ENCODE peak calls at places on chromosomes 1 and 21, in eight cellular contexts. One of them, this sample, is unnamed.

GRCh38 chr1:201511925-201512539 is 5.1 kb upstream of the CSRP1 start:
- DNase-seq in stomach: peak
- DNase-seq in breast epithelium: peak
- DNase-seq in H1: no peak
- DNase-seq in upper lobe of left lung: peak
- DNase-seq in endothelial cell of umbilical vein: peak
- DNase-seq in HCT116: no peak
- DNase-seq in GM12892: peak
- DNase-seq in this sample: no peak

GRCh38 chr1:236421850-236422516 is 27.9 kb downstream of the EDARADD start:
- DNase-seq in stomach: no peak
- DNase-seq in breast epithelium: no peak
- DNase-seq in H1: no peak
- DNase-seq in upper lobe of left lung: no peak
- DNase-seq in endothelial cell of umbilical vein: no peak
- DNase-seq in HCT116: no peak
- DNase-seq in GM12892: no peak
- DNase-seq in this sample: no peak

GRCh38 chr1:184242507-184242943 is 144.3 kb upstream of the C1orf21 start:
- DNase-seq in stomach: no peak
- DNase-seq in breast epithelium: no peak
- DNase-seq in H1: no peak
- DNase-seq in upper lobe of left lung: no peak
- DNase-seq in endothelial cell of umbilical vein: peak
- DNase-seq in HCT116: no peak
- DNase-seq in GM12892: no peak
- DNase-seq in this sample: no peak

GRCh38 chr1:160567858-160568682 is 11.2 kb downstream of the CD84 start:
- DNase-seq in stomach: no peak
- DNase-seq in breast epithelium: no peak
- DNase-seq in H1: no peak
- DNase-seq in upper lobe of left lung: no peak
- DNase-seq in endothelial cell of umbilical vein: no peak
- DNase-seq in HCT116: no peak
- DNase-seq in GM12892: no peak
- DNase-seq in this sample: no peak

GRCh38 chr1:39408641-39409054 is 82.8 kb upstream of the BMP8A start:
- DNase-seq in stomach: peak
- DNase-seq in breast epithelium: peak
- DNase-seq in H1: peak
- DNase-seq in upper lobe of left lung: peak
- DNase-seq in endothelial cell of umbilical vein: peak
- DNase-seq in HCT116: peak
- DNase-seq in GM12892: peak
- DNase-seq in this sample: peak

GRCh38 chr1:63831409-63831808 is 57.6 kb downstream of the ROR1 start:
- DNase-seq in stomach: no peak
- DNase-seq in breast epithelium: no peak
- DNase-seq in H1: no peak
- DNase-seq in upper lobe of left lung: no peak
- DNase-seq in endothelial cell of umbilical vein: no peak
- DNase-seq in HCT116: no peak
- DNase-seq in GM12892: no peak
- DNase-seq in this sample: no peak

GRCh38 chr1:185916866-185917265 is 182.7 kb downstream of the HMCN1 start:
- DNase-seq in stomach: no peak
- DNase-seq in breast epithelium: no peak
- DNase-seq in H1: no peak
- DNase-seq in upper lobe of left lung: no peak
- DNase-seq in endothelial cell of umbilical vein: no peak
- DNase-seq in HCT116: no peak
- DNase-seq in GM12892: no peak
- DNase-seq in this sample: no peak

GRCh38 chr1:48082271-48082925 is 85.2 kb upstream of the TRABD2B start:
- DNase-seq in stomach: no peak
- DNase-seq in breast epithelium: no peak
- DNase-seq in H1: no peak
- DNase-seq in upper lobe of left lung: no peak
- DNase-seq in endothelial cell of umbilical vein: peak
- DNase-seq in HCT116: no peak
- DNase-seq in GM12892: no peak
- DNase-seq in this sample: no peak

GRCh38 chr1:226814751-226815496 is 55.5 kb upstream of the PSEN2 start:
- DNase-seq in stomach: peak
- DNase-seq in breast epithelium: peak
- DNase-seq in H1: no peak
- DNase-seq in upper lobe of left lung: peak
- DNase-seq in endothelial cell of umbilical vein: peak
- DNase-seq in HCT116: peak
- DNase-seq in GM12892: no peak
- DNase-seq in this sample: no peak

GRCh38 chr1:31102501-31102950 is 37.0 kb upstream of the PUM1 start:
- DNase-seq in stomach: no peak
- DNase-seq in breast epithelium: peak
- DNase-seq in H1: no peak
- DNase-seq in upper lobe of left lung: peak
- DNase-seq in endothelial cell of umbilical vein: no peak
- DNase-seq in HCT116: no peak
- DNase-seq in GM12892: no peak
- DNase-seq in this sample: no peak

GRCh38 chr1:107430540-107431228 is 289.8 kb downstream of the NTNG1 start:
- DNase-seq in stomach: peak
- DNase-seq in breast epithelium: no peak
- DNase-seq in H1: no peak
- DNase-seq in upper lobe of left lung: peak
- DNase-seq in endothelial cell of umbilical vein: peak
- DNase-seq in HCT116: no peak
- DNase-seq in GM12892: no peak
- DNase-seq in this sample: no peak

GRCh38 chr1:156752843-156753486 is 1.5 kb upstream of the HDGF start:
- DNase-seq in stomach: no peak
- DNase-seq in breast epithelium: no peak
- DNase-seq in H1: no peak
- DNase-seq in upper lobe of left lung: no peak
- DNase-seq in endothelial cell of umbilical vein: no peak
- DNase-seq in HCT116: no peak
- DNase-seq in GM12892: no peak
- DNase-seq in this sample: no peak

GRCh38 chr1:161185282-161185682 is 8.0 kb upstream of the B4GALT3 start:
- DNase-seq in stomach: peak
- DNase-seq in breast epithelium: no peak
- DNase-seq in H1: no peak
- DNase-seq in upper lobe of left lung: peak
- DNase-seq in endothelial cell of umbilical vein: peak
- DNase-seq in HCT116: no peak
- DNase-seq in GM12892: peak
- DNase-seq in this sample: peak

GRCh38 chr1:106290805-106291537 is 765.5 kb upstream of the PRMT6 start:
- DNase-seq in stomach: no peak
- DNase-seq in breast epithelium: no peak
- DNase-seq in H1: no peak
- DNase-seq in upper lobe of left lung: no peak
- DNase-seq in endothelial cell of umbilical vein: no peak
- DNase-seq in HCT116: no peak
- DNase-seq in GM12892: no peak
- DNase-seq in this sample: no peak

GRCh38 chr1:209996348-209996747 is 58.3 kb downstream of the SYT14 start:
- DNase-seq in stomach: no peak
- DNase-seq in breast epithelium: no peak
- DNase-seq in H1: no peak
- DNase-seq in upper lobe of left lung: no peak
- DNase-seq in endothelial cell of umbilical vein: no peak
- DNase-seq in HCT116: no peak
- DNase-seq in GM12892: no peak
- DNase-seq in this sample: no peak

GRCh38 chr1:3911981-3912808 is 12.1 kb upstream of the C1orf174 start:
- DNase-seq in stomach: no peak
- DNase-seq in breast epithelium: no peak
- DNase-seq in H1: no peak
- DNase-seq in upper lobe of left lung: no peak
- DNase-seq in endothelial cell of umbilical vein: no peak
- DNase-seq in HCT116: no peak
- DNase-seq in GM12892: no peak
- DNase-seq in this sample: no peak

DNA sequence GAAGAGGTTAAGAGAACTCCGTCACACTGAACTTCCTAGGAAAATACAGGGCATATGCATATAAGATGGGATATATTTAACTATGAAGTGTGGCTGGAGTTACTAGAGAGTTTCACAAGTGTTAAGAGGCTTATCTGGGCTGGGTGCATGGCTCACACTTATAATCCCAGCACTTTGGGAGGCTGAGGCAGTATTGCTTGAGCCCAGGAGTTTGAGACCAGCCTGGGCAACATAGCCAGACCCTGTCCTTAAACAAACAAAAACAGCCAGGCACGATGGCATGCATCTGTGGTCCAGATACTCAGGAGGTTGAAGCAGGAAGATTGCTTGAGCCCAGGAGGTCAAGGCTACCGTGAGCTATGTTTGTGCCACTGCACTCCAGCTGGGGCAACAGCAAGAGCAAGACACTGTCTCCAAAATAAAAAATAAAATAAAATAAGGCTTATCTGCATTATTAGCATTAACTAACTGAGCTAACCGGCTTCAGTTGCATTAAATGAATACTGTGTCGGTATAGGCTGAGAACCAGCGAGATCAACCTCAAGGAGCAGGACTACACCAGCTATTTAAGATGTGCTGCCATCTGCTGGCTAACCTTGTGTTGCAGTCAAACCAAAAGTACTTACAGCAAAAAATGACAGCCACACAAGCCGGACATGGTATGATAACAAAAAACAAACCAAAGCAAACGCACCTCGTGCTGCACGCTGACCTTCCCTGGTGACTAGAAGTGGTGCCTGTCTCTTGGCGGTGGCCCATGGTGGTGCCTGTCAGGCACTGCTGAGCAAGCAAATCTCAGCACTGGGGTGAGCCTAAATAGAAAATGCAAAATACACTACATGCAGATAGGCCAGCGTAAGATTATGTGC is 19.7 kb upstream of the RBBP5 start:
- DNase-seq in stomach: peak
- DNase-seq in breast epithelium: peak
- DNase-seq in H1: peak
- DNase-seq in upper lobe of left lung: peak
- DNase-seq in endothelial cell of umbilical vein: peak
- DNase-seq in HCT116: peak
- DNase-seq in GM12892: peak
- DNase-seq in this sample: peak
- TF ChIP-seq POLR2AphosphoS5 in stomach: no peak
- TF ChIP-seq POLR2AphosphoS5 in breast epithelium: no peak
- TF ChIP-seq POLR2AphosphoS5 in H1: no peak
- TF ChIP-seq POLR2AphosphoS5 in upper lobe of left lung: no peak
- TF ChIP-seq POLR2AphosphoS5 in endothelial cell of umbilical vein: no peak
- TF ChIP-seq POLR2AphosphoS5 in HCT116: no peak
- TF ChIP-seq POLR2AphosphoS5 in GM12892: no peak
- TF ChIP-seq POLR2AphosphoS5 in this sample: no peak

DNA sequence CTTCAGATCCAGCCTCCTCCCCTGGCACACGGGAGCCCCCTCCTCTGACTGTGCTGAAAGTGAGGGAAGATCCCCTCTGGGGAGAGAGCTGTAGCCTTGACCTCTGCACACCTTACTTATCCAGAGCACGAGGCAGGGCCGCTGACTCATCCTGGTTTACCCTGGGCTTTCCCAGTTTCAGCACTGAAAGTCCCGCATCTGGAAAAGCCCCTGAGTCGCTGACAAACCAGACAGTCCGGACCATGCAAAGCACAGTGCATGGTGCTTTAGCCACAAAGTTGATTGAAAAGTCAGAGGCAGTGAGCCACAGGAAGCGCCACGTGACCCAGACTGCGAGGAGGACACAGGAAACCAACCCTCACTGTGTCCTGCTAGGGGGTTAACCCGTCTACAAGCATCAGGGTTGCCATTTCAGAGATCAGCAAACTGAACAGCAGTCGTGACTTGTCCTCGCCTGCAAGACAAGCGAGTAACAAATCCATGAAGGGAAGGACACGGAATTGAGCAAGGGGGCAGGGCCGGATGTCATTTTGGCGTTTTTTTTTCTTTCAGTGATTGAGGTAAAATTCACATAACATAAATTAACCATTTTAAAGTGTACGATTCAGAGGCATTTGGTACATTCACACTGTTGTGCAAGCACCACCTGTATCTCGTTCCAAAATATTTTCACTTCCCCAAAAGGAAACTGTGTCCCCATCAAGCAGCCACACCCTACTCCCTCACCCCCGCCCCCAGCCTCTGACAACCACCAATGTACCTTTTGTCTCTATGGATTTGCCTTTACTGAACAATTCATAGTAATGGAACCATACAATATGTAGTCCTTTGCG is 19.9 kb upstream of the IFNGR2 start:
- DNase-seq in stomach: peak
- DNase-seq in breast epithelium: peak
- DNase-seq in H1: no peak
- DNase-seq in upper lobe of left lung: peak
- DNase-seq in endothelial cell of umbilical vein: peak
- DNase-seq in HCT116: peak
- DNase-seq in GM12892: peak
- DNase-seq in this sample: no peak
- TF ChIP-seq POLR2A in stomach: no peak
- TF ChIP-seq POLR2A in breast epithelium: no peak
- TF ChIP-seq POLR2A in H1: no peak
- TF ChIP-seq POLR2A in upper lobe of left lung: peak
- TF ChIP-seq POLR2A in endothelial cell of umbilical vein: peak
- TF ChIP-seq POLR2A in HCT116: no peak
- TF ChIP-seq POLR2A in GM12892: peak
- TF ChIP-seq POLR2A in this sample: peak

DNA sequence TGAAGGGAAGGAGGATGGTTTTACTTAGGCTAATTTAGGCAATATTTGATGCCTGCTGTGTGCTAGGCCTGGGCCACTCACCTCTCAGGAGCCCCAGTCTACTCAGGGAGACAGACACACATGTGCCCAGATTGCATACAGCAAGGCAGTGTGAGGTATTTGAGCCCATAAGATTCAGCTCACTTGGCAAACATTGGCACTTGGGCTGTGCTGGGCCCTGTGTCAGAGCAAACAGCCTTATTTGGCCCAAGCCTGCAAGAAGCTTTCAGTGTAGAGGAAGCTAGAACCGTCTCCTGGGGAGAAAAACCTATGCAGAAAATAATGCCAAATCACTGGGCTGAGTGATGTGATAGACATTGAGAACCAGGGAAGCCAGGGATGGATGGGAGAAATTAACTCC is 3.9 kb upstream of the SYNC start:
- DNase-seq in stomach: peak
- DNase-seq in breast epithelium: no peak
- DNase-seq in H1: no peak
- DNase-seq in upper lobe of left lung: peak
- DNase-seq in endothelial cell of umbilical vein: no peak
- DNase-seq in HCT116: no peak
- DNase-seq in GM12892: no peak
- DNase-seq in this sample: no peak
- TF ChIP-seq POLR2AphosphoS5 in stomach: no peak
- TF ChIP-seq POLR2AphosphoS5 in breast epithelium: no peak
- TF ChIP-seq POLR2AphosphoS5 in H1: no peak
- TF ChIP-seq POLR2AphosphoS5 in upper lobe of left lung: no peak
- TF ChIP-seq POLR2AphosphoS5 in endothelial cell of umbilical vein: no peak
- TF ChIP-seq POLR2AphosphoS5 in HCT116: no peak
- TF ChIP-seq POLR2AphosphoS5 in GM12892: no peak
- TF ChIP-seq POLR2AphosphoS5 in this sample: no peak

DNA sequence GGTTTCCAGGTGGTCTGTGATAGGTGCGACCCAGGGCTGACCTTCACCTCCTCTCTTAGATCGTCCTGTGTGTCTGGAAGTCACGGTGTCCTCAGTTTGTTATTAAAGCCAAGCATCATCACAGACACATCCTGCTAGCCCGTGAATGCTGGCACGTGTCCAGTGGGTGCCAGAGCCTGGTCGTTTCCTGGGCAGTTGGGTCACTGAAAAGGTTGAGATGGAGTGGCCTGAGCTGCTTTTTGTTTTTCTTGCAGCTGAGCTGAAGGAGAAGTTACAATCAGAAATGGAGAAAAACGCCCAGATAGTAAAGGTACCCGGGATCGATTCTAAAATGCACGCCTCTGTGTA is 23.2 kb downstream of the PCNT start:
- DNase-seq in stomach: no peak
- DNase-seq in breast epithelium: no peak
- DNase-seq in H1: no peak
- DNase-seq in upper lobe of left lung: no peak
- DNase-seq in endothelial cell of umbilical vein: peak
- DNase-seq in HCT116: no peak
- DNase-seq in GM12892: no peak
- DNase-seq in this sample: no peak
- TF ChIP-seq POLR2A in stomach: no peak
- TF ChIP-seq POLR2A in breast epithelium: no peak
- TF ChIP-seq POLR2A in H1: no peak
- TF ChIP-seq POLR2A in upper lobe of left lung: no peak
- TF ChIP-seq POLR2A in endothelial cell of umbilical vein: no peak
- TF ChIP-seq POLR2A in HCT116: no peak
- TF ChIP-seq POLR2A in GM12892: no peak
- TF ChIP-seq POLR2A in this sample: no peak

This sample was measured in GM12891.